ENCODE peak calls at places on chromosome 20, in seven cellular contexts. One of them, this sample, is unnamed.

GRCh38 chr20:24166412-24166811 is 177.8 kb upstream of the GGTLC1 start:
- DNase-seq in fibroblast of lung: no peak
- DNase-seq in HCT116: no peak
- DNase-seq in A673: no peak
- DNase-seq in DND-41: no peak
- DNase-seq in HepG2: no peak
- DNase-seq in H1: no peak
- DNase-seq in this sample: no peak

GRCh38 chr20:23205656-23206055 is 119.5 kb upstream of the CD93 start:
- DNase-seq in H1: no peak
- DNase-seq in A673: no peak
- DNase-seq in HCT116: no peak
- DNase-seq in HepG2: no peak
- DNase-seq in fibroblast of lung: peak
- DNase-seq in DND-41: no peak
- DNase-seq in this sample: no peak

GRCh38 chr20:35306931-35307517 is 14.8 kb upstream of the FAM83C start:
- DNase-seq in DND-41: peak
- DNase-seq in HCT116: peak
- DNase-seq in HepG2: peak
- DNase-seq in fibroblast of lung: peak
- DNase-seq in A673: peak
- DNase-seq in H1: no peak
- DNase-seq in this sample: no peak

GRCh38 chr20:48617481-48617880 is 210.3 kb downstream of the PREX1 start:
- DNase-seq in DND-41: no peak
- DNase-seq in H1: no peak
- DNase-seq in HepG2: no peak
- DNase-seq in HCT116: no peak
- DNase-seq in A673: no peak
- DNase-seq in fibroblast of lung: no peak
- DNase-seq in this sample: no peak

GRCh38 chr20:14219801-14220461 is 117.5 kb downstream of the FLRT3 start:
- DNase-seq in H1: peak
- DNase-seq in HepG2: no peak
- DNase-seq in A673: no peak
- DNase-seq in HCT116: peak
- DNase-seq in fibroblast of lung: no peak
- DNase-seq in DND-41: no peak
- DNase-seq in this sample: no peak

GRCh38 chr20:59955131-59955796 is 3.0 kb upstream of the CDH26 start:
- DNase-seq in HCT116: peak
- DNase-seq in H1: no peak
- DNase-seq in DND-41: peak
- DNase-seq in fibroblast of lung: no peak
- DNase-seq in A673: peak
- DNase-seq in HepG2: peak
- DNase-seq in this sample: no peak

GRCh38 chr20:16970751-16971150 is 222.6 kb downstream of the OTOR start:
- DNase-seq in HCT116: no peak
- DNase-seq in HepG2: no peak
- DNase-seq in H1: no peak
- DNase-seq in fibroblast of lung: no peak
- DNase-seq in DND-41: no peak
- DNase-seq in A673: no peak
- DNase-seq in this sample: no peak

GRCh38 chr20:1327827-1328679 is 886 bp downstream of the SDCBP2 start:
- DNase-seq in H1: no peak
- DNase-seq in fibroblast of lung: no peak
- DNase-seq in HepG2: peak
- DNase-seq in HCT116: no peak
- DNase-seq in A673: no peak
- DNase-seq in DND-41: peak
- DNase-seq in this sample: no peak

GRCh38 chr20:47004179-47004578 is 109.5 kb downstream of the EYA2 start:
- DNase-seq in HepG2: no peak
- DNase-seq in DND-41: no peak
- DNase-seq in H1: no peak
- DNase-seq in fibroblast of lung: no peak
- DNase-seq in A673: no peak
- DNase-seq in HCT116: no peak
- DNase-seq in this sample: no peak

GRCh38 chr20:15699431-15700146 is 873.7 kb downstream of the KIF16B start:
- DNase-seq in HCT116: no peak
- DNase-seq in HepG2: no peak
- DNase-seq in H1: no peak
- DNase-seq in DND-41: no peak
- DNase-seq in fibroblast of lung: no peak
- DNase-seq in A673: no peak
- DNase-seq in this sample: no peak

GRCh38 chr20:24633026-24633425 is 163.6 kb downstream of the SYNDIG1 start:
- DNase-seq in HCT116: no peak
- DNase-seq in HepG2: no peak
- DNase-seq in H1: no peak
- DNase-seq in A673: no peak
- DNase-seq in fibroblast of lung: peak
- DNase-seq in DND-41: no peak
- DNase-seq in this sample: no peak

GRCh38 chr20:53611449-53611894 is 17.8 kb upstream of the ZNF217 start:
- DNase-seq in fibroblast of lung: peak
- DNase-seq in HCT116: peak
- DNase-seq in A673: peak
- DNase-seq in HepG2: no peak
- DNase-seq in DND-41: peak
- DNase-seq in H1: no peak
- DNase-seq in this sample: no peak

GRCh38 chr20:14729390-14729789 is 392.0 kb upstream of the FLRT3 start:
- DNase-seq in fibroblast of lung: no peak
- DNase-seq in DND-41: no peak
- DNase-seq in HCT116: no peak
- DNase-seq in H1: no peak
- DNase-seq in A673: no peak
- DNase-seq in HepG2: no peak
- DNase-seq in this sample: no peak

GRCh38 chr20:22466447-22467171 is 117.8 kb downstream of the FOXA2 start:
- DNase-seq in DND-41: no peak
- DNase-seq in H1: no peak
- DNase-seq in HCT116: no peak
- DNase-seq in HepG2: no peak
- DNase-seq in fibroblast of lung: no peak
- DNase-seq in A673: no peak
- DNase-seq in this sample: no peak

GRCh38 chr20:35978041-35978513 is 9.7 kb downstream of the CNBD2 start:
- DNase-seq in fibroblast of lung: no peak
- DNase-seq in HepG2: no peak
- DNase-seq in H1: no peak
- DNase-seq in A673: no peak
- DNase-seq in HCT116: no peak
- DNase-seq in DND-41: no peak
- DNase-seq in this sample: no peak

GRCh38 chr20:5996765-5997164 is 46.3 kb downstream of the MCM8 start:
- DNase-seq in HepG2: no peak
- DNase-seq in fibroblast of lung: no peak
- DNase-seq in DND-41: peak
- DNase-seq in H1: no peak
- DNase-seq in A673: no peak
- DNase-seq in HCT116: no peak
- DNase-seq in this sample: no peak

GRCh38 chr20:40584128-40584819 is 104.8 kb downstream of the MAFB start:
- DNase-seq in HCT116: no peak
- DNase-seq in H1: no peak
- DNase-seq in A673: no peak
- DNase-seq in fibroblast of lung: no peak
- DNase-seq in HepG2: no peak
- DNase-seq in DND-41: no peak
- DNase-seq in this sample: no peak

DNA sequence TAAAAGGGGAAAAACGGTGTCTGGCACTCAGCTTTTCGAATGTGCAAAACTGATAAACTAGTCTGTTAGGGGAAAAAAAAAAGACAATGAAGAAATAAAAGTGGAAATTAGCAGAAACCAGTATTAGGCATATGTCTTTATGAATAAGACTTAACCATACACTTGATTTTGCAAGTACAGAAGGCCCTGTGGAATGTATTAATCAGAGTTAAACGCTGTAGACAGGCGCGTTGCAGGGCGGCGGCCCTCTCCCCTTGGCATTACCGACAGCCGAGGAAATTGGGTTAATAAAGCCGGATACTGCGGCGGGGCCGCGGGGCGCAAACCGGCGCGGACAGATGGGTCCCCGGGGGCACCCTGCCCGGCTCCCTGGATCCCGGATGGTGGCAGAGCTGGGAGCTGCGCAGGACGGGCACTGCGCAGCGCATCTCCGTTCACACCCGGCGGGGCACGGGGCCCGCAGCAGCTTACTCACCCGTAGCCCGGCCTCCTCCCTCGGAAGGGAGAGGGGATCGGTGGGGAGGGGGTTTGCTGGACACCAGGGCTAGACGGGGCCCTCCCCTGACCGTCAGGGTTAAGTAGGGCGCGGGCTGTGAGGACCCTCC is 2.1 kb downstream of the BHLHE23 start:
- DNase-seq in DND-41: no peak
- DNase-seq in HCT116: no peak
- DNase-seq in H1: no peak
- DNase-seq in A673: no peak
- DNase-seq in fibroblast of lung: no peak
- DNase-seq in HepG2: no peak
- DNase-seq in this sample: no peak
- TF ChIP-seq EZH2 in DND-41: no peak
- TF ChIP-seq EZH2 in HCT116: no peak
- TF ChIP-seq EZH2 in H1: peak
- TF ChIP-seq EZH2 in A673: peak
- TF ChIP-seq EZH2 in fibroblast of lung: peak
- TF ChIP-seq EZH2 in HepG2: peak
- TF ChIP-seq EZH2 in this sample: peak

DNA sequence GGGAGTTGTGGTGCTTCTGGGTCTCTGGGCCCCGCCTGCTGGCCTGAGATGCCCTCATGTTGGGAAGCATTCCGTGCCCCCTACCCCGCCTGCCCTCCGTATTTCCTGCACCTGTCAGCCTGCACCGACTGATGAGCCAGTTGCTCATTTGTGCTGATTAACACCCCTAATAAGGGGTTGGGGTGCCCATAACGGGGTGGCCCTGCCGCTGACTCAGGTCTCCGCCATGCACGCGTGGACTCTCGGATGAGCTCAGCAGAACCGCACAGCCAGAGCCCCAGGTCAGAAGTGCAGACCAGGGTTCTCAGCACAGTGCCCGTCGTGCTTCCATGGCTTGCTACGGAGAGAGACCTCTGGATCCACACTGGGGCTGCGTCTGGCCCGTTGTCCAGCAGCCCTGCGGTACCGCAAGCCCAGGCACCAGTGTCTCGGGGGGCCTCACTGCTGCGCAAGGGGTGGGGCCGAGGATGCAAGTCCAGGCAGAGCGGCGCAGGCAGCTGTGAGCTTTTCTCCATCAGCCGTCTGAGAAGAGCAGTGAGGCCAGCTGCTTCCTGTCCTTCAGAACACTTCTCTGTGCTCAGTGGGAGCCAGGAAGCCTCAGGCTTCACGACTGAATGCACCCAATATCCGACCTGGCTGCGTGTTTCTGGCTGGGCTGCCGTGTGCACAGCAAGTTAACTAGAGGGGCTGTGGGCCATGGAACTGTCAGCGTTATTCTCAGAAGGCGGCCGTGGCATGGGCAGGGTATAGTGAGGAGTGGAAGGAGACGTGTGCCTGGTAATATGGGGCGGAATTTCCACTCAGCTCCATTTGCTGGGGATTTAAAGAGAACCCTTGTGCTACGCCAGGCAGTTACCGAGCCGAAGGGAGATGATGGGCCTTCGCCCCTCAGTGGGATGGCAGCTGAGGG is 18.6 kb downstream of the MTG2 start:
- DNase-seq in A673: peak
- DNase-seq in H1: no peak
- DNase-seq in HepG2: no peak
- DNase-seq in HCT116: no peak
- DNase-seq in fibroblast of lung: no peak
- DNase-seq in DND-41: no peak
- DNase-seq in this sample: no peak
- H3K4me3 ChIP-seq in A673: no peak
- H3K4me3 ChIP-seq in H1: no peak
- H3K4me3 ChIP-seq in HepG2: no peak
- H3K4me3 ChIP-seq in HCT116: no peak
- H3K4me3 ChIP-seq in fibroblast of lung: no peak
- H3K4me3 ChIP-seq in DND-41: no peak
- H3K4me3 ChIP-seq in this sample: peak

GRCh38 chr20:58853976-58854637 is 1.6 kb downstream of the GNAS start:
- DNase-seq in HepG2: no peak
- DNase-seq in DND-41: no peak
- DNase-seq in HCT116: no peak
- DNase-seq in fibroblast of lung: no peak
- DNase-seq in A673: no peak
- DNase-seq in H1: no peak
- DNase-seq in this sample: no peak
- TF ChIP-seq EZH2 in HepG2: no peak
- TF ChIP-seq EZH2 in DND-41: no peak
- TF ChIP-seq EZH2 in HCT116: no peak
- TF ChIP-seq EZH2 in fibroblast of lung: peak
- TF ChIP-seq EZH2 in A673: no peak
- TF ChIP-seq EZH2 in H1: peak
- TF ChIP-seq EZH2 in this sample: no peak

GRCh38 chr20:4092136-4092479 is 76.8 kb upstream of the RNF24 start:
- DNase-seq in HepG2: no peak
- DNase-seq in A673: no peak
- DNase-seq in HCT116: no peak
- DNase-seq in fibroblast of lung: no peak
- DNase-seq in DND-41: no peak
- DNase-seq in H1: no peak
- DNase-seq in this sample: no peak

GRCh38 chr20:4099905-4100675 is 84.7 kb upstream of the RNF24 start:
- DNase-seq in H1: no peak
- DNase-seq in HCT116: no peak
- DNase-seq in DND-41: no peak
- DNase-seq in A673: no peak
- DNase-seq in HepG2: no peak
- DNase-seq in fibroblast of lung: no peak
- DNase-seq in this sample: no peak

GRCh38 chr20:4091332-4092135 is 76.2 kb upstream of the RNF24 start:
- DNase-seq in fibroblast of lung: peak
- DNase-seq in A673: peak
- DNase-seq in H1: no peak
- DNase-seq in DND-41: peak
- DNase-seq in HepG2: peak
- DNase-seq in HCT116: no peak
- DNase-seq in this sample: no peak

GRCh38 chr20:4090756-4091331 is 75.5 kb upstream of the RNF24 start:
- DNase-seq in A673: no peak
- DNase-seq in H1: no peak
- DNase-seq in HepG2: peak
- DNase-seq in fibroblast of lung: peak
- DNase-seq in HCT116: no peak
- DNase-seq in DND-41: peak
- DNase-seq in this sample: no peak

DNA sequence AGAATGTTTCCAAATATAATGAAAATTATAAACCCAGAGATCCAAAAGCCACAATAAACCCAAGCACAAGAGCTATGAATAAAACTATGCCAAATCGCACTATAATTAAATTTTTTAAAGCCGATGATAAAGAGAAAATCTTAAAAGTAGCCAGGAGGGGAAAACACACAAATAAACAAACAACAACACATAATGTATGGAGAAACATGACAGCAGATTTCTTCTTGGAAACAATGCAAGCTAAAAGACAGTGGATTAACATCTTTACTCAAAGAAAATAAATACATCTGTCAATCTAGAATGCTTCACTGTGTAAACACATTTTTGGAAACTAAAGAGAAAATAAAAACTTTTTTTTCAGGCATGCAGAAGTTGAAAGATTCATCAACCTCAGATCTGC is 80.3 kb upstream of the RNF24 start:
- DNase-seq in A673: no peak
- DNase-seq in H1: no peak
- DNase-seq in HepG2: no peak
- DNase-seq in fibroblast of lung: no peak
- DNase-seq in HCT116: no peak
- DNase-seq in DND-41: no peak
- DNase-seq in this sample: no peak
- H3K4me3 ChIP-seq in A673: no peak
- H3K4me3 ChIP-seq in H1: no peak
- H3K4me3 ChIP-seq in HepG2: no peak
- H3K4me3 ChIP-seq in fibroblast of lung: no peak
- H3K4me3 ChIP-seq in HCT116: no peak
- H3K4me3 ChIP-seq in DND-41: no peak
- H3K4me3 ChIP-seq in this sample: no peak

This sample was measured in SK-N-MC.